ENCODE peak calls at places on chromosomes 3 and 15, in ten cellular contexts. R, A, W, U, F, Q, L, P, Y and X are unnamed samples.
A peak's percentile ranks its signal among the peaks of the same experiment; 100 is the strongest.

GRCh38 chr3:99863588-99863987 is 45.9 kb downstream of the CMSS1 start:
- DNase-seq in Q (no peak), A (no peak), W (no peak), U (no peak), P (no peak), Y (no peak), R (no peak), L (no peak), F (no peak), X (no peak)

GRCh38 chr3:24060055-24060454 is 115.0 kb downstream of the NR1D2 start:
- DNase-seq in Y (no peak), R (no peak), P (no peak), Q (no peak), U (no peak), A (no peak), L (no peak), F (no peak), W (peak; percentile 91), X (no peak)

GRCh38 chr15:69080203-69080957 is 65.9 kb downstream of the NOX5 start:
- DNase-seq in A (no peak), Q (no peak), F (peak; percentile 37), Y (no peak), W (no peak), L (no peak), U (no peak), P (no peak), R (no peak), X (no peak)

GRCh38 chr3:179706233-179706632 is 53.4 kb downstream of the USP13 start:
- DNase-seq in F (no peak), W (peak; percentile 28), L (no peak), Y (no peak), U (no peak), Q (no peak), A (no peak), R (no peak), P (no peak), X (peak; percentile 32)

GRCh38 chr15:41621200-41622193 is 38.7 kb upstream of the MGA start:
- DNase-seq in R (peak; percentile 81), F (peak; percentile 81), W (peak; percentile 68), A (peak; percentile 78), Q (peak; percentile 93), P (peak; percentile 73), U (peak; percentile 80), Y (peak; percentile 73), L (peak; percentile 91), X (peak; percentile 81)

GRCh38 chr3:187212705-187213104 is 15.4 kb downstream of the RTP1 start:
- DNase-seq in L (no peak), F (no peak), W (no peak), U (no peak), A (no peak), Q (no peak), Y (peak; percentile 33), R (no peak), P (no peak), X (peak; percentile 85)

GRCh38 chr15:99954361-99955180 is 221.3 kb upstream of the LYSMD4 start:
- DNase-seq in R (no peak), L (no peak), F (no peak), U (no peak), W (peak; percentile 17), Q (no peak), A (no peak), P (no peak), Y (no peak), X (peak; percentile 22)

GRCh38 chr3:124115279-124115678 is 123.4 kb upstream of the ROPN1 start:
- DNase-seq in P (no peak), U (no peak), Y (no peak), R (no peak), A (no peak), F (no peak), Q (no peak), W (no peak), L (no peak), X (no peak)

GRCh38 chr3:149705416-149705815 is 46.9 kb downstream of the COMMD2 start:
- DNase-seq in L (no peak), Y (no peak), U (no peak), A (no peak), W (peak; percentile 22), F (no peak), Q (no peak), P (no peak), R (no peak), X (no peak)

GRCh38 chr3:197367081-197367780 is 68.8 kb upstream of the DLG1 start:
- DNase-seq in L (peak; percentile 91), U (no peak), F (peak; percentile 27), A (no peak), W (peak; percentile 71), P (no peak), Q (no peak), R (no peak), Y (no peak), X (peak; percentile 71)

GRCh38 chr3:107752202-107752990 is 229.6 kb downstream of the BBX start:
- DNase-seq in F (peak; percentile 32), R (no peak), W (peak; percentile 31), Q (no peak), Y (no peak), P (no peak), L (no peak), U (no peak), A (no peak), X (no peak)

GRCh38 chr15:52183562-52184173 is 7.5 kb downstream of the GNB5 start:
- DNase-seq in Y (no peak), W (peak; percentile 52), P (peak; percentile 36), Q (no peak), A (peak; percentile 19), R (no peak), F (peak; percentile 52), U (peak; percentile 50), L (no peak), X (no peak)

GRCh38 chr3:115436767-115437301 is 186.5 kb upstream of the GAP43 start:
- DNase-seq in F (peak; percentile 81), P (no peak), U (no peak), W (peak; percentile 94), R (no peak), Q (no peak), A (no peak), L (no peak), Y (no peak), X (peak; percentile 28)

GRCh38 chr3:52262447-52262846 is 16.0 kb downstream of the WDR82 start:
- DNase-seq in Q (no peak), Y (no peak), F (no peak), P (no peak), U (no peak), L (no peak), R (no peak), A (no peak), W (no peak), X (no peak)
- H3K36me3 ChIP-seq in Q (peaks cover 10% of the 10 kb centered on the region), Y (peaks cover 100% of the 10 kb centered on the region), F (peaks cover 80% of the 10 kb centered on the region), P (peaks cover 35% of the 10 kb centered on the region), U (peaks cover 41% of the 10 kb centered on the region), L (peaks cover 97% of the 10 kb centered on the region), R (peaks cover 86% of the 10 kb centered on the region), A (peaks cover 92% of the 10 kb centered on the region), W (peaks cover 42% of the 10 kb centered on the region), X (peaks cover 96% of the 10 kb centered on the region)

DNA sequence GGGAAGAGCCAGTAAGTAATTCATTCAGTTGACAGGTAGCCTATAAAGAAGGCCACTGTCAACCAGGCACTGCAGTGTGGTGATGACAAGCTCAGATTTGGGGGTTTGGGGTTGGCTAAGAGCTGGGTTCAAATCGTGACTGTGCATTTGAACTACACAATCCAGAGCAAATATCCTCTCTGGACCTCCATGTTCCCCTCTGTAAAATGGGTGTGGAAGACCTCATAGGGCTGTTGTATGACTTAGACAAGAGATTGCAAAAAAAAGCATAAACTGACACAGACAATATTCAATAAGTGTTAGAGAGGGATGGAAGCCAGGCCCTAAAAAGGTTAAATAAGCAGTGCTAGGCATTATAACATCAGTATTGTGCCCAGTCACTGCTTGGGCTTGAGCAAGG is 59.7 kb upstream of the CTDSPL start:
- DNase-seq in U (no peak), Q (no peak), W (no peak), L (no peak), Y (no peak), R (no peak), F (no peak), P (no peak), A (no peak), X (no peak)
- H3K4me1 ChIP-seq in U (peaks cover 4% of the 10 kb centered on the region), Q (no peaks in the 10 kb centered on the region), W (peaks cover 2% of the 10 kb centered on the region), L (no peaks in the 10 kb centered on the region), Y (peaks cover 8% of the 10 kb centered on the region), R (no peaks in the 10 kb centered on the region), F (no peaks in the 10 kb centered on the region), P (no peaks in the 10 kb centered on the region), A (peaks cover 16% of the 10 kb centered on the region), X (peaks cover 20% of the 10 kb centered on the region)

DNA sequence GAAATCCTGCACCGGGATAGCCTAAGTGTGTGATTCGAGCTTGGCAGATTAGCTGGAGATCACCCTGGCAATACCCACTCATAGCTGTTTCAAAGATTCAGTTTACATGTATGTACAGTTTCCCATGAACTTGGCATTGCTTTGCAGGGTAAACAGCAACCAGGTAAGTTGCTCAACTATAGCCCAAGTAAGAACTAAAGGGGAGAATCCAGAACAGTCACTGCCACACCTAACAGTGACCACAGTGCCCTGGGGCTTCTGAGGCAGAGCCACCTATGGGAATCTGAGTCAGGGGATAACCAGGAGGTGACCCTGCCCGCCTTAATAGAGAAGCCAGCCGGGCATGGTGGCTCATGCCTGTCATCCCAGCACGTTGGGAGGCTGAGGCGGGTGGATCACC is 15.9 kb downstream of the CDAN1 start:
- DNase-seq in Q (no peak), A (no peak), Y (no peak), W (no peak), F (no peak), R (no peak), U (no peak), L (no peak), P (no peak), X (no peak)
- H3K36me3 ChIP-seq in Q (peaks cover 4% of the 10 kb centered on the region), A (peaks cover 33% of the 10 kb centered on the region), Y (peaks cover 91% of the 10 kb centered on the region), W (peaks cover 68% of the 10 kb centered on the region), F (peaks cover 34% of the 10 kb centered on the region), R (peaks cover 21% of the 10 kb centered on the region), U (peaks cover 11% of the 10 kb centered on the region), L (peaks cover 73% of the 10 kb centered on the region), P (no peaks in the 10 kb centered on the region), X (peaks cover 71% of the 10 kb centered on the region)

DNA sequence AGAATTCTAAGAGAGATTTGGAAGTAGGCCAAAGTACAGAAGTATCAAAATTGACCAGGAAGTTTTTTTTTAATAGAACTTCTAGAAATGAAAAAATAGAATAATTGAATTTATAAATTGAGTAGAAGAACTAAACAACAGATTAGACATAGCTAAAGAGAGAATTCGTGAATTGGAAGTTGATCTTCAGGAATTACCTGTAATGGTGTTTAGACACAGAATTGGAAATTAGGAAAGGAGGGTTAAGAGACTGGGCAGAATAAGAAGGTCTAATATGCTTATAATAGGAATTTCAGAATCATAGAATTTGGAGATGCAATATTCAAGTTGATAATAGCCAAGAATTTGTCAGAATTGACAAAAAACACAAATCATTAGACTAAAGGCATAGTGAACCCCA is 16.2 kb downstream of the ACVR2B start:
- DNase-seq in F (no peak), A (no peak), L (no peak), Q (no peak), P (no peak), U (no peak), R (no peak), W (no peak), Y (no peak), X (no peak)
- H3K4me1 ChIP-seq in F (no peaks in the 10 kb centered on the region), A (peaks cover 28% of the 10 kb centered on the region), L (peaks cover 5% of the 10 kb centered on the region), Q (no peaks in the 10 kb centered on the region), P (no peaks in the 10 kb centered on the region), U (peaks cover 44% of the 10 kb centered on the region), R (peaks cover 17% of the 10 kb centered on the region), W (peaks cover 9% of the 10 kb centered on the region), Y (peaks cover 34% of the 10 kb centered on the region), X (no peaks in the 10 kb centered on the region)